ENCODE peak calls at places on chromosome 5, in five cellular contexts. B is activated T-helper 1 cell treated with Interleukin-2 at 50 U/mL for 16 hours, Q is spleen, E is GM20000, W is tibial nerve. K is an unnamed sample.

GRCh38 chr5:34627794-34628193 is 28.3 kb upstream of the RAI14 start:
- DNase-seq in B (no peak), Q (no peak), E (no peak), W (no peak), K (no peak)

GRCh38 chr5:97541864-97542263 is 358.8 kb upstream of the RIOK2 start:
- DNase-seq in B (no peak), Q (no peak), E (no peak), W (no peak), K (no peak)

GRCh38 chr5:84430863-84431663 is 46.4 kb upstream of the EDIL3 start:
- DNase-seq in B (no peak), Q (no peak), E (no peak), W (no peak), K (no peak)

GRCh38 chr5:38453506-38453905 is 102.9 kb downstream of the LIFR start:
- DNase-seq in B (peak), Q (no peak), E (peak), W (no peak), K (no peak)

GRCh38 chr5:77101298-77101697 is 14.2 kb upstream of the ZBED3 start:
- DNase-seq in B (no peak), Q (no peak), E (no peak), W (no peak), K (no peak)

GRCh38 chr5:56961746-56962145 is 9.8 kb upstream of the MIER3 start:
- DNase-seq in B (no peak), Q (no peak), E (no peak), W (no peak), K (no peak)

GRCh38 chr5:101678494-101679193 is 617.4 kb downstream of the SLCO4C1 start:
- DNase-seq in B (no peak), Q (no peak), E (peak), W (peak), K (peak)

GRCh38 chr5:80919678-80920196 is 40.4 kb upstream of the RASGRF2 start:
- DNase-seq in B (no peak), Q (no peak), E (no peak), W (no peak), K (no peak)

GRCh38 chr5:62475072-62475471 is 62.5 kb downstream of the IPO11 start:
- DNase-seq in B (no peak), Q (no peak), E (no peak), W (no peak), K (no peak)

GRCh38 chr5:77775773-77776605 is at the start of gene TBCA:
- DNase-seq in B (peak), Q (peak), E (peak), W (peak), K (peak)

GRCh38 chr5:72210913-72211670 is 103.8 kb downstream of the MAP1B start:
- DNase-seq in B (no peak), Q (no peak), E (no peak), W (peak), K (peak)

GRCh38 chr5:176542135-176542595 is 5.0 kb upstream of the RNF44 start:
- DNase-seq in B (peak), Q (peak), E (peak), W (no peak), K (no peak)

GRCh38 chr5:172502969-172503368 is 48.6 kb upstream of the SH3PXD2B start:
- DNase-seq in B (no peak), Q (peak), E (no peak), W (peak), K (no peak)

GRCh38 chr5:33649801-33650482 is 209.2 kb downstream of the TARS1 start:
- DNase-seq in B (no peak), Q (no peak), E (no peak), W (no peak), K (peak)

GRCh38 chr5:67474597-67475238 is 278.1 kb upstream of the CD180 start:
- DNase-seq in B (no peak), Q (no peak), E (no peak), W (no peak), K (no peak)

GRCh38 chr5:132258102-132259060 is 885 bp downstream of the PDLIM4 start:
- DNase-seq in B (no peak), Q (peak), E (peak), W (peak), K (no peak)

GRCh38 chr5:55416306-55416705 is 108.5 kb downstream of the MTREX start:
- DNase-seq in B (no peak), Q (no peak), E (no peak), W (no peak), K (no peak)

GRCh38 chr5:172421020-172421419 is 33.3 kb downstream of the SH3PXD2B start:
- DNase-seq in B (no peak), Q (no peak), E (no peak), W (no peak), K (no peak)

GRCh38 chr5:132770476-132771159 is 6.4 kb downstream of the SEPTIN8 start:
- DNase-seq in B (no peak), Q (peak), E (no peak), W (no peak), K (no peak)

GRCh38 chr5:17402291-17403121 is 95.5 kb upstream of the TAF11L2 start:
- DNase-seq in B (no peak), Q (no peak), E (no peak), W (no peak), K (no peak)

GRCh38 chr5:67815455-67816391 is 399.8 kb upstream of the PIK3R1 start:
- DNase-seq in B (no peak), Q (no peak), E (no peak), W (peak), K (no peak)

GRCh38 chr5:11524188-11524587 is 380.1 kb downstream of the CTNND2 start:
- DNase-seq in B (no peak), Q (no peak), E (no peak), W (no peak), K (no peak)

GRCh38 chr5:51378778-51379652 is 4.2 kb upstream of the ISL1 start:
- DNase-seq in B (no peak), Q (no peak), E (no peak), W (no peak), K (no peak)

GRCh38 chr5:128216860-128217531 is 133.4 kb downstream of the SLC12A2 start:
- DNase-seq in B (no peak), Q (no peak), E (no peak), W (no peak), K (no peak)

GRCh38 chr5:122981846-122982245 is 54.7 kb downstream of the PPIC start:
- DNase-seq in B (no peak), Q (no peak), E (no peak), W (no peak), K (no peak)

GRCh38 chr5:113020461-113021273 is 44.1 kb downstream of the DCP2 start:
- DNase-seq in B (no peak), Q (no peak), E (no peak), W (no peak), K (peak)

GRCh38 chr5:111278824-111279504 is 54.8 kb downstream of the CAMK4 start:
- DNase-seq in B (peak), Q (peak), E (peak), W (peak), K (no peak)

GRCh38 chr5:177980776-177981175 is 15.3 kb downstream of the PROP1 start:
- DNase-seq in B (no peak), Q (no peak), E (no peak), W (no peak), K (no peak)

GRCh38 chr5:80255425-80255751 is 460 bp downstream of the SERINC5 start:
- DNase-seq in B (peak), Q (no peak), E (no peak), W (peak), K (no peak)

K was measured in retinal pigment epithelial cell.